ENCODE peak calls at places on chromosomes 1 and 21, in eight cellular contexts. J is activated CD8-positive, alpha-beta T cell treated with anti-CD3 and anti-CD28 coated beads for 36 hours; Z is epithelial cell of proximal tubule; M is WTC11; N is endothelial cell; P is heart left ventricle; R is left ventricle myocardium inferior; Q is astrocyte of the spinal cord. W is an unnamed sample.

GRCh38 chr1:171583581-171584194 is 38.4 kb upstream of the MYOCOS start:
- DNase-seq in N (no peak), Z (no peak), R (no peak), M (no peak), Q (no peak), J (no peak), P (no peak), W (no peak)

GRCh38 chr1:36457691-36458090 is 6.5 kb downstream of the MRPS15 start:
- DNase-seq in Z (no peak), P (no peak), N (no peak), Q (no peak), R (no peak), J (no peak), M (no peak), W (no peak)

GRCh38 chr1:212667223-212668139 is 32.2 kb downstream of the BATF3 start:
- DNase-seq in Z (peak), N (peak), Q (peak), J (peak), M (no peak), P (peak), R (no peak), W (no peak)

GRCh38 chr1:80375662-80376061 is 1369.1 kb upstream of the ADGRL4 start:
- DNase-seq in P (no peak), J (no peak), M (no peak), Z (peak), R (no peak), Q (peak), N (no peak), W (no peak)

GRCh38 chr21:33265664-33266049 is 510 bp upstream of the IL10RB start:
- DNase-seq in Z (no peak), J (peak), Q (no peak), M (no peak), R (peak), P (peak), N (no peak), W (no peak)

GRCh38 chr1:168926236-168926635 is 180.3 kb upstream of the ATP1B1 start:
- DNase-seq in N (no peak), J (no peak), M (no peak), Q (no peak), R (no peak), Z (no peak), P (no peak), W (no peak)

GRCh38 chr1:7476861-7477534 is 294.1 kb upstream of the VAMP3 start:
- DNase-seq in R (no peak), Q (no peak), P (no peak), M (no peak), N (no peak), J (no peak), Z (no peak), W (no peak)

GRCh38 chr1:100039571-100039970 is 69.8 kb downstream of the SLC35A3 start:
- DNase-seq in M (no peak), N (no peak), Q (peak), J (no peak), R (no peak), P (no peak), Z (no peak), W (no peak)

GRCh38 chr21:26686278-26686677 is 113.2 kb upstream of the CYYR1 start:
- DNase-seq in M (peak), N (no peak), R (no peak), Q (peak), J (peak), Z (peak), P (no peak), W (no peak)

GRCh38 chr1:43990271-43991199 is 864 bp upstream of the CCDC24 start:
- DNase-seq in R (no peak), M (no peak), N (no peak), Z (no peak), P (no peak), Q (no peak), J (no peak), W (no peak)

GRCh38 chr21:41977034-41977950 is 23.5 kb upstream of the C2CD2 start:
- DNase-seq in N (no peak), J (no peak), R (no peak), M (no peak), P (no peak), Z (no peak), Q (no peak), W (no peak)

GRCh38 chr1:12447301-12447700 is 170.7 kb downstream of the DHRS3 start:
- DNase-seq in P (no peak), R (no peak), J (no peak), Z (peak), Q (peak), M (no peak), N (no peak), W (no peak)

GRCh38 chr1:90402893-90403849 is 313.9 kb downstream of the BARHL2 start:
- DNase-seq in Z (peak), J (no peak), M (no peak), P (no peak), N (peak), R (no peak), Q (peak), W (no peak)

GRCh38 chr21:42063578-42064521 is 7.3 kb upstream of the UMODL1 start:
- DNase-seq in J (peak), R (no peak), P (no peak), Q (no peak), M (no peak), N (no peak), Z (no peak), W (no peak)

GRCh38 chr21:16086121-16086520 is 356.3 kb downstream of the USP25 start:
- DNase-seq in Q (no peak), Z (no peak), J (no peak), N (no peak), P (no peak), R (no peak), M (no peak), W (no peak)

GRCh38 chr1:162215902-162216301 is 146.4 kb downstream of the NOS1AP start:
- DNase-seq in J (no peak), N (no peak), Q (no peak), Z (no peak), M (no peak), P (no peak), R (no peak), W (no peak)

GRCh38 chr1:24949331-24949881 is 19.3 kb upstream of the RUNX3 start:
- DNase-seq in N (no peak), P (no peak), R (no peak), Z (no peak), M (no peak), J (no peak), Q (peak), W (no peak)

GRCh38 chr1:50603274-50604271 is 180.3 kb upstream of the DMRTA2 start:
- DNase-seq in R (no peak), P (no peak), N (no peak), J (no peak), Q (peak), Z (peak), M (no peak), W (no peak)

GRCh38 chr1:101259744-101260148 is 22.9 kb downstream of the S1PR1 start:
- DNase-seq in J (no peak), R (no peak), Q (peak), N (no peak), M (no peak), Z (peak), P (no peak), W (no peak)

GRCh38 chr1:151827853-151828252 is 3.7 kb downstream of the RORC start:
- DNase-seq in Q (no peak), P (no peak), J (peak), R (no peak), M (no peak), N (no peak), Z (no peak), W (no peak)

GRCh38 chr1:24321150-24321549 is 2.0 kb downstream of the GRHL3 start:
- DNase-seq in M (no peak), N (no peak), Z (no peak), Q (no peak), J (peak), R (no peak), P (no peak), W (no peak)

GRCh38 chr1:7070389-7071029 is 285.3 kb downstream of the CAMTA1 start:
- DNase-seq in M (peak), J (peak), P (peak), N (peak), Z (peak), R (peak), Q (peak), W (peak)

GRCh38 chr1:162822391-162823200 is 32.1 kb downstream of the HSD17B7 start:
- DNase-seq in Z (no peak), P (no peak), Q (no peak), R (no peak), J (peak), M (peak), N (peak), W (peak)

GRCh38 chr1:221712198-221712684 is 29.6 kb downstream of the DUSP10 start:
- DNase-seq in R (no peak), J (peak), N (no peak), Z (no peak), P (no peak), Q (peak), M (no peak), W (no peak)

GRCh38 chr21:33427051-33427450 is 23.8 kb downstream of the IFNGR2 start:
- DNase-seq in J (no peak), M (no peak), R (no peak), P (no peak), N (no peak), Z (no peak), Q (no peak), W (no peak)

GRCh38 chr1:27650527-27651175 is 15.7 kb upstream of the FGR start:
- DNase-seq in R (no peak), N (no peak), J (no peak), Z (no peak), Q (peak), P (no peak), M (no peak), W (no peak)

GRCh38 chr1:94526581-94526980 is 15.0 kb downstream of the F3 start:
- DNase-seq in R (no peak), N (no peak), P (no peak), M (no peak), Z (no peak), Q (no peak), J (no peak), W (no peak)

GRCh38 chr21:46199436-46200373 is 15.4 kb upstream of the SPATC1L start:
- DNase-seq in N (no peak), Z (no peak), R (no peak), Q (no peak), P (no peak), J (no peak), M (no peak), W (no peak)

GRCh38 chr1:178493301-178493741 is 3.4 kb downstream of the CLEC20A start:
- DNase-seq in P (no peak), Z (no peak), M (no peak), N (no peak), R (no peak), J (no peak), Q (no peak), W (no peak)

GRCh38 chr1:178490136-178490535 is 6.6 kb downstream of the CLEC20A start:
- DNase-seq in N (no peak), M (no peak), J (no peak), P (no peak), R (no peak), Q (no peak), Z (no peak), W (no peak)

GRCh38 chr1:178491721-178492120 is 5.0 kb downstream of the CLEC20A start:
- DNase-seq in N (no peak), M (no peak), Q (no peak), J (no peak), R (no peak), P (no peak), Z (no peak), W (no peak)

GRCh38 chr1:178490967-178491366 is 5.8 kb downstream of the CLEC20A start:
- DNase-seq in J (no peak), M (no peak), P (no peak), N (no peak), Z (no peak), Q (no peak), R (no peak), W (no peak)

DNA sequence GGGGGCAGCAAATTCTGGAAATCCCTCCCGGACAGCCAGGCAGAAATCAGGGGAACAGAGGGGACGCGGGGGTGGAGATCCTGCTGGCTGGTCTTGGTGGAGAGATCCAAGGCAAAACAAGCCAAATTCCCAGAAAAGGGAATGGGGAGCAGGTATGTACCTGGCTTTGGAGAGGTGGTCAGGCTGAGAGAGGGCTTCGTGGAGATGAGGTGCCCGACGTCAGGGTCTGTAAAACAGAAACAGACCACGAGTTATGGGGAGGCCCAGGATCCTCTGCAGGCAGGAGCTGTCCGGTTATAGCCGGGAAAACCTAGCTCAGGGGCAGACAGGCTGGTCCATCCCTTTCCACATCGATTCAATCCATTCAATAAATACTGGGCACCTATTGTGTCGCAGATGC is 4.4 kb downstream of the CLEC20A start:
- DNase-seq in Z (no peak), Q (no peak), J (no peak), N (no peak), P (no peak), R (no peak), M (no peak), W (no peak)
- TF ChIP-seq CTCF in Z (no peak), Q (no peak), J (no peak), N (peak), P (no peak), R (no peak), M (no peak), W (no peak)

GRCh38 chr1:115880981-115881672 is 40.2 kb upstream of the NHLH2 start:
- DNase-seq in M (no peak), N (no peak), Q (no peak), R (no peak), Z (no peak), P (no peak), J (no peak), W (no peak)

GRCh38 chr1:115877511-115877910 is 36.6 kb upstream of the NHLH2 start:
- DNase-seq in Q (no peak), Z (no peak), J (no peak), N (peak), P (no peak), R (no peak), M (peak), W (no peak)

GRCh38 chr1:115883240-115883639 is 42.3 kb upstream of the NHLH2 start:
- DNase-seq in Z (no peak), N (no peak), J (no peak), R (no peak), Q (no peak), P (no peak), M (no peak), W (no peak)

GRCh38 chr1:115874929-115875328 is 34.0 kb upstream of the NHLH2 start:
- DNase-seq in J (no peak), M (no peak), P (no peak), R (no peak), Z (no peak), N (no peak), Q (peak), W (no peak)

DNA sequence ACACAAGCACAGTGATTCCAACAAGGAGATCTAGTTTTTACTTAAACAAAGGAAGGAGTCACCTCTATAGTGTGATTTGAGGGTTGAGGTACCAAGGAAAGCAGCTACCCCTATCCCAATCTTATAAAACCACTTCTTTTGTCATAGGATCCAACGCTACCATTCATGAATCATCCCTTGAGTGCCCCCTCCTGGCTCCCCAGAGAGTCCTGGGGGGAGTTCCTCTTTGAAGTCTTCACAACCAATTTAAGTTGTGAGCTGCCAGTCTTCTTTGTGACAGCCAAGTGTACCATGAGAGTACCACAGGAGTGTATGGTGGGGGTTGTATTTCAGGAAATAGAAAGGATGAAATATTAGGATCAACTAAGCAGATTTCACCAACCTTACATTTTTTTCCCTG is 39.1 kb upstream of the NHLH2 start:
- DNase-seq in Z (no peak), J (no peak), R (no peak), N (no peak), M (peak), Q (no peak), P (no peak), W (no peak)
- TF ChIP-seq CTCF in Z (no peak), J (no peak), R (no peak), N (no peak), M (no peak), Q (no peak), P (no peak), W (no peak)

GRCh38 chr1:60950431-60951068 is 131.8 kb upstream of the NFIA start:
- DNase-seq in J (no peak), Q (no peak), R (no peak), Z (no peak), P (no peak), N (no peak), M (no peak), W (no peak)
- TF ChIP-seq CTCF in J (no peak), Q (no peak), R (no peak), Z (no peak), P (no peak), N (no peak), M (no peak), W (no peak)

GRCh38 chr1:73781257-73781656 is 416.7 kb downstream of the LRRIQ3 start:
- DNase-seq in Q (peak), Z (no peak), N (no peak), M (no peak), J (no peak), R (no peak), P (no peak), W (no peak)
- TF ChIP-seq CTCF in Q (no peak), Z (no peak), N (no peak), M (no peak), J (no peak), R (no peak), P (no peak), W (no peak)

GRCh38 chr1:210024282-210024681 is 86.3 kb downstream of the SYT14 start:
- DNase-seq in Q (no peak), N (no peak), Z (no peak), R (no peak), P (no peak), M (no peak), J (no peak), W (no peak)

GRCh38 chr1:210024996-210025395 is 87.0 kb downstream of the SYT14 start:
- DNase-seq in N (peak), R (no peak), J (no peak), Z (no peak), M (peak), P (no peak), Q (no peak), W (no peak)

GRCh38 chr1:210027994-210028393 is 90.0 kb downstream of the SYT14 start:
- DNase-seq in N (no peak), J (no peak), M (no peak), P (no peak), Z (no peak), Q (no peak), R (no peak), W (no peak)

GRCh38 chr1:210022044-210022443 is 84.0 kb downstream of the SYT14 start:
- DNase-seq in M (no peak), J (no peak), N (no peak), Q (no peak), P (no peak), Z (no peak), R (no peak), W (no peak)

DNA sequence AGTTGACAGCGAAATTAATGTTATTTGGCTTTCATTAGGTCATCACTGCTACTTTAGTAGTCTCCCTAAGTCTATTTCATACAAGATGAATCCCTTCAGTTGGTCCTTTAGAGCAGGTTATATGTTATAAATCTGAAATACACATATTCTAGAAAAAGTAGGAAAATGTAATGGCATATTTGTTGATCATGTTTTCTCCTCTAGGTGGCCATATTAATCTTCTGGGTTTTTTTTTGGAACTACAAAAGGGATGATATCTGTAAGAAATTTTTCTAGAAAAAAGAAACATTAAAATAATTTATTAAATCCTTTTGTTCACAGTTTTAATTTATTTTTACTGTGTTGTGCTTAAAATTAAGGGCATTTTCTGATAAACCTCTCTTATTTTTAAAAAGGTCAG is 87.9 kb downstream of the SYT14 start:
- DNase-seq in Z (no peak), P (no peak), N (no peak), M (no peak), Q (no peak), R (no peak), J (no peak), W (no peak)
- TF ChIP-seq CTCF in Z (no peak), P (no peak), N (no peak), M (no peak), Q (no peak), R (no peak), J (no peak), W (peak)

GRCh38 chr21:40839551-40839950 is 7.4 kb downstream of the DSCAM start:
- DNase-seq in Z (no peak), M (no peak), R (no peak), Q (no peak), P (no peak), N (no peak), J (no peak), W (no peak)

GRCh38 chr21:40844935-40845334 is 2.0 kb downstream of the DSCAM start:
- DNase-seq in M (no peak), Q (no peak), J (no peak), N (no peak), R (no peak), P (no peak), Z (no peak), W (no peak)

GRCh38 chr21:40841524-40842196 is 5.3 kb downstream of the DSCAM start:
- DNase-seq in M (peak), Z (no peak), N (peak), Q (peak), J (peak), R (peak), P (peak), W (peak)

GRCh38 chr21:40840441-40840840 is 6.5 kb downstream of the DSCAM start:
- DNase-seq in Z (no peak), P (no peak), M (no peak), Q (no peak), R (no peak), J (no peak), N (no peak), W (no peak)

GRCh38 chr21:40842197-40842552 is 4.8 kb downstream of the DSCAM start:
- DNase-seq in R (no peak), N (no peak), Q (no peak), Z (no peak), J (no peak), M (no peak), P (no peak), W (no peak)
- TF ChIP-seq CTCF in R (no peak), N (no peak), Q (no peak), Z (no peak), J (no peak), M (no peak), P (no peak), W (peak)